ENCODE peak calls at places on chromosomes 2 and 18, in six cellular contexts. K, L, E, G, B and F are unnamed samples.

GRCh38 chr2:138228101-138228500 is 263.8 kb downstream of the HNMT start:
- DNase-seq in E (no peak), B (no peak), L (no peak), K (no peak), G (no peak), F (no peak)

GRCh38 chr2:176763871-176764404 is 448.7 kb upstream of the HNRNPA3 start:
- DNase-seq in B (no peak), L (no peak), E (no peak), G (no peak), K (no peak), F (no peak)

GRCh38 chr2:206198677-206199076 is 39.0 kb downstream of the EEF1B2 start:
- DNase-seq in L (no peak), G (no peak), E (peak), B (no peak), K (no peak), F (peak)

GRCh38 chr2:11827547-11827946 is 81.1 kb downstream of the LPIN1 start:
- DNase-seq in L (no peak), G (no peak), K (no peak), E (no peak), B (no peak), F (no peak)

GRCh38 chr2:86695053-86695691 is 24.9 kb upstream of the RMND5A start:
- DNase-seq in B (no peak), E (no peak), K (no peak), L (no peak), G (no peak), F (peak)

GRCh38 chr2:216465580-216466197 is 33.0 kb upstream of the RPL37A start:
- DNase-seq in K (no peak), E (peak), L (no peak), G (no peak), B (no peak), F (peak)

GRCh38 chr2:119482481-119483394 is 41.5 kb downstream of the SCTR start:
- DNase-seq in G (no peak), L (peak), E (no peak), K (no peak), B (no peak), F (no peak)

GRCh38 chr2:209547726-209548125 is 123.9 kb downstream of the MAP2 start:
- DNase-seq in E (no peak), G (no peak), L (no peak), K (no peak), B (no peak), F (no peak)

GRCh38 chr2:3192920-3193319 is 184.7 kb downstream of the EIPR1 start:
- DNase-seq in K (no peak), E (no peak), L (no peak), B (no peak), G (no peak), F (no peak)

GRCh38 chr2:118443596-118443995 is 355.3 kb downstream of the INSIG2 start:
- DNase-seq in K (no peak), E (peak), B (no peak), L (no peak), G (no peak), F (peak)

GRCh38 chr18:9016819-9017169 is 85.7 kb upstream of the NDUFV2 start:
- DNase-seq in G (no peak), B (no peak), K (no peak), E (peak), L (no peak), F (no peak)

GRCh38 chr2:55087501-55087900 is 37.2 kb upstream of the RTN4 start:
- DNase-seq in E (no peak), B (no peak), K (no peak), G (no peak), L (no peak), F (peak)

GRCh38 chr2:134778372-134778771 is 59.6 kb upstream of the TMEM163 start:
- DNase-seq in E (no peak), L (no peak), G (no peak), K (no peak), B (no peak), F (no peak)

GRCh38 chr2:55080204-55080738 is 30.0 kb upstream of the RTN4 start:
- DNase-seq in G (no peak), E (no peak), B (no peak), K (no peak), L (no peak), F (no peak)

GRCh38 chr2:212905640-212906201 is 245.7 kb downstream of the IKZF2 start:
- DNase-seq in B (no peak), G (no peak), E (peak), K (no peak), L (no peak), F (peak)

GRCh38 chr18:7454429-7454828 is 112.7 kb upstream of the PTPRM start:
- DNase-seq in G (no peak), L (no peak), K (no peak), E (no peak), B (no peak), F (no peak)

GRCh38 chr18:32724071-32724696 is 48.6 kb downstream of the KLHL14 start:
- DNase-seq in G (no peak), L (no peak), K (no peak), E (no peak), B (no peak), F (no peak)

GRCh38 chr2:236659758-236660150 is 90.1 kb downstream of the ACKR3 start:
- DNase-seq in B (no peak), G (no peak), L (peak), E (no peak), K (no peak), F (no peak)

GRCh38 chr18:50879302-50880107 is 587 bp downstream of the ME2 start:
- DNase-seq in B (peak), E (peak), L (peak), K (peak), G (no peak), F (peak)

GRCh38 chr2:1605102-1605501 is 139.2 kb downstream of the PXDN start:
- DNase-seq in B (no peak), E (no peak), L (peak), K (no peak), G (no peak), F (no peak)

GRCh38 chr2:215906458-215906857 is 106.9 kb downstream of the MREG start:
- DNase-seq in E (no peak), L (no peak), K (no peak), B (no peak), G (no peak), F (no peak)

GRCh38 chr2:216066255-216066654 is 15.4 kb downstream of the PECR start:
- DNase-seq in L (no peak), B (no peak), E (peak), K (no peak), G (no peak), F (no peak)

GRCh38 chr2:219350938-219351280 is 18.4 kb upstream of the RESP18 start:
- DNase-seq in G (no peak), L (no peak), E (peak), K (no peak), B (no peak), F (no peak)

GRCh38 chr2:10328667-10329583 is 26.2 kb downstream of the HPCAL1 start:
- DNase-seq in E (no peak), B (no peak), L (no peak), G (no peak), K (no peak), F (no peak)

GRCh38 chr2:37768491-37768925 is 97.1 kb upstream of the CDC42EP3 start:
- DNase-seq in L (peak), E (peak), K (no peak), G (no peak), B (no peak), F (peak)

GRCh38 chr2:39587168-39587567 is 78.5 kb upstream of the TMEM178A start:
- DNase-seq in L (no peak), B (no peak), E (no peak), K (no peak), G (no peak), F (no peak)

GRCh38 chr2:142825861-142826260 is 51.6 kb upstream of the KYNU start:
- DNase-seq in G (no peak), L (no peak), K (no peak), B (no peak), E (peak), F (peak)

GRCh38 chr2:24164416-24164973 is 10.4 kb upstream of the FAM228A start:
- DNase-seq in E (no peak), K (no peak), G (no peak), L (no peak), B (peak), F (no peak)

GRCh38 chr2:61181382-61182058 is 19.5 kb downstream of the C2orf74 start:
- DNase-seq in L (no peak), B (no peak), K (no peak), G (no peak), E (peak), F (no peak)

GRCh38 chr2:77418537-77418936 is 103.6 kb downstream of the LRRTM4 start:
- DNase-seq in K (no peak), E (no peak), B (no peak), L (no peak), G (no peak), F (no peak)

GRCh38 chr2:117940436-117940835 is 73.4 kb downstream of the CCDC93 start:
- DNase-seq in E (peak), K (no peak), B (no peak), G (no peak), L (no peak), F (peak)

GRCh38 chr18:69655816-69656215 is 255.1 kb downstream of the DOK6 start:
- DNase-seq in L (no peak), E (no peak), B (no peak), G (no peak), K (no peak), F (no peak)

GRCh38 chr18:59898093-59898492 is 1.7 kb upstream of the PMAIP1 start:
- DNase-seq in L (no peak), E (no peak), G (no peak), K (no peak), B (no peak), F (no peak)
- H3K4me3 ChIP-seq in L (no peak), E (peak), G (no peak), K (no peak), B (no peak), F (no peak)

DNA sequence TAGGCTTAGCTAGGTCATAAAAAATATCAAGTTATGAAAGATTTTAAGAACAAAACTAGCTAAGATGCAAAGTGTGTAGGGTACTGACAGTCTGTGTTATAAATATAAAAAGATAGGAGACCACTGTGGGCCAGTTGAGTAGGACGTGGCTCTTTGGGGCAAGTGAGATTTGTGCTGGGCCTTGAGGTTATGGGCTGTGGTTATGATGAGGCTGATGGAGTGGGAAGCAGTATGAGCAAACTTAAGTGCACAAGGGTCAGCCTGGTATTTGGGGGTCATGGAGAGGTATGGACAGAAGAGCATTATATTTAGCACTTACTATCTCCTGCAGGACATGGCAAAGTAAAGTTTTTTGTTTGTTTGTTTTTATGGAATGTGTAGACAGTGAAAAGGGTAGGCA is 70.1 kb downstream of the SETBP1 start:
- DNase-seq in G (no peak), K (no peak), L (no peak), B (no peak), E (no peak), F (no peak)
- TF ChIP-seq CTCF in G (no peak), K (no peak), L (no peak), B (no peak), E (no peak), F (no peak)

DNA sequence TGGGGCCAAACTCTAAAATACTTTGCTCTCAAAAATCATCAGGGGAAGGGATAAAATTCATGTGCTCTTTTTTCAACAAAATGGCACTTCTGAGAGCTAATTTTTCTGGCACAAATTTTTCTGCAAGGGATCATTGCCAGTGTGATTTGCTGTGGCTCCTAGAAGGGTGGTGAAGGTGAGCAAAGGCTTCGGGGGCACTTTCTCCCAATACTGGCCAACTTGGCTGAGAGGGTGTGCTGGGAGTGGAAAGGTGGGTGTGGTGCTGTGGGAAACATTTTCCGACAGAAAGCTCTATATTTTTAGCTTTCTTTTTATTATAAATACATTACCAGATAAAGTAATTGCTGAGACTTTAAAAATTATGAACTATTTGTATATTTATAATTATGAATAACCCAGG is 419 bp downstream of the SMYD1 start:
- DNase-seq in G (no peak), B (no peak), E (no peak), K (no peak), L (no peak), F (no peak)
- H3K4me3 ChIP-seq in G (no peak), B (no peak), E (no peak), K (no peak), L (peak), F (no peak)

DNA sequence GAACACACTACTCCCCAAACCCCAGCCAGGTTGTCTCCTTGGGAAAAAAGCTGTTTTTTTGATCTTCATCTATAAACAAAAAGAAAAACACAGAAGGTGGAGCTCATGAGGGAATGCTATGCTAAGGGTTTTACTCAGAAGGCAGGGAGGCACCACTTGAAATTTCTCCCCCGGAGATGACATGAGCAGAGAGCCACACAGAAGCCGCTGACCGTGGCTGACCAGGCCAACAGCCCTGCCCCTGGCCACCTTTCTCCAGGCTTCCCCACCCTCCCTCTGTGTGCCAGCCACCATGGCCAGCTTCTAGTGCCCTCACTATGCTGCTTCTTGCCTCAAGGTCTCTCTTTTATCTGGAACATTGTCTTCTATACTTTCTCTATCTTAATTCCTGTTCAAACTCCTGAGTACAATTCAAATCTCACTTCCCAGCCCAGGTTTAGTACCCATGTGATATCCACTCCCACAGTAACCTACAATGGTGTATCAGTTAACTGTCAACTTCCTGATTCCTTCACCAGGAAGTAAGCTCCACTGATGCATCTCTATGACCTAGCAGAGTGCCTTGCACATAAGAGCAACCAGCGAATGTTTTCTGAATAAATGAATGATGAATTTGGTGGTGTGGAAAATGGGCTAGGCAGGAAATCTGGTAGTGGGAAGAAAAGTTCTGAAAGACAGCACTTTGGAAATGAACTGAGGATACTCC is 15.3 kb downstream of the LAPTM4A start:
- DNase-seq in G (no peak), L (no peak), B (no peak), K (no peak), E (no peak), F (no peak)
- TF ChIP-seq CTCF in G (no peak), L (no peak), B (no peak), K (no peak), E (no peak), F (no peak)

DNA sequence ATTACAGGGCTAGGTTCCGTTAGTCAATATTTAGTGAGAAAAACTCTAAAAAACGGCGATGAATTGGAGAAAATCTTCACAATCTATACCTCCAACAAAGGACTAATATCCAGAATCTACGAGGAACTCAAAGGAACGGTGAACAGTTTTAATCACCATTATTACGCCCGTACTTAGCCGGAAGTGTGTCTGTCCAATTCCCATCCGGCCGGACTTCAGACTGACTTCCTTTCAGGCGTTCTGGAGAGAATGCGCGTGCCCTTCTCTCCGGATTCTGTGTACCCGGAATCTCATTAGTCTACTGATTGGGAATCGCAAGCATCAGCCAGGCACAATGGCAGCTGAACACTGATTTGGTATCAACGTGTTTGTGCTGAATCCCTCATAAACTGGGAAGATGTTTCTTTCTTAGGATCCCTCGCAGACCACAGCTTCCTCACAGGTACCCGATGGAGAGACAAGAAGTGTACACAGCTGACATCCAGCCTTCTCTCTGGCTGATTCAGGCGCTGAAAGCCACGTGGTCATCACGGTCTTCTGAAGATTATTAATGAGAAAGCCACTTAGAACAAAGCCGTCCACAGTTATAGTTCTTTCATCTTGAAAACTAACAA is 239.9 kb downstream of the ZNF516 start:
- DNase-seq in K (no peak), G (no peak), E (no peak), B (no peak), L (no peak), F (no peak)
- H3K4me3 ChIP-seq in K (no peak), G (no peak), E (no peak), B (no peak), L (no peak), F (no peak)

GRCh38 chr2:140242889-140243288 is 1462.7 kb upstream of the NXPH2 start:
- DNase-seq in L (no peak), B (no peak), E (no peak), K (no peak), G (no peak), F (peak)
- TF ChIP-seq CTCF in L (no peak), B (no peak), E (no peak), K (no peak), G (no peak), F (no peak)

GRCh38 chr18:60372141-60372540 is 434 bp downstream of the MC4R start:
- DNase-seq in K (no peak), B (no peak), G (no peak), E (no peak), L (no peak), F (no peak)
- H3K4me3 ChIP-seq in K (no peak), B (peak), G (no peak), E (peak), L (peak), F (peak)

DNA sequence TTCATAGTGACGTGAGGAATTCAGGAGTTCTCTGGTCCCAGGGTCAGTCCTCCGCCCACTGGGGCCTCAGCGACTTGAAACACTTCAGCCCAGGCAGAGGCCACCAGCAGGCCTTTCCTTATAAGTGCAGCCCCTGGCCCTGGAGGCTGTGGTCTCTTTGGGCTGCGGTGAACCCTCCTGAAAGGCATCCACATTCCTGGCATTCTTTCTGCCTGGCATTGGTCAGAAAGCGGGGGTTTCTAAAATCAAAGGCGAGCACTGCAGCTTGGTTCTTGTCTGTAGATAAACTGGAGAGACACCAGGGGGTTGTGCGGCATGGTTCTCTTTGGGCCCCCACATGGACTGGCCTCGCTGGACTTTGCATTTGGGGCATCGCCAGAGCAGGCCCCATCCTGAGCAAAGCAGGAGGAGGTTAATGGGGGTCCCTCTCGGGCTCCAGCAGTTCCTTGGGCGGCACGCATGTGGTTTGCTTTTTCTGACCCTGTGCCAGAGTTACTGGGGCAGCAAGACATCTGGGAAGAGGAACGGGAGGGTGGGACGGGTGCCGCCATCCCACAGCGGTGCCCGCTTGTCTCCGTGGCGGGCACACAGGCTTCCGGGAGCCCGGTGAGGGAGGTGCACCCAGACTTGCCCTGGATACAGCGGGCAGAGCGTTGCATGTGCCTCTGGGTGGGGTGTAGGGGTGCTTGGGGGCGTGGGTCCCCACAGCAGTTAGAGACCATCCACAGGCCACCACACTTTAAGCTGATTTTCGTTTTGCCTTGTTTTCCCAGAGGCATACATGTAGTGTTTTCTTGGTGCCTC is 44.9 kb downstream of the SH3BP4 start:
- DNase-seq in G (no peak), K (no peak), B (no peak), E (peak), L (no peak), F (no peak)
- TF ChIP-seq CTCF in G (no peak), K (no peak), B (no peak), E (peak), L (no peak), F (no peak)

DNA sequence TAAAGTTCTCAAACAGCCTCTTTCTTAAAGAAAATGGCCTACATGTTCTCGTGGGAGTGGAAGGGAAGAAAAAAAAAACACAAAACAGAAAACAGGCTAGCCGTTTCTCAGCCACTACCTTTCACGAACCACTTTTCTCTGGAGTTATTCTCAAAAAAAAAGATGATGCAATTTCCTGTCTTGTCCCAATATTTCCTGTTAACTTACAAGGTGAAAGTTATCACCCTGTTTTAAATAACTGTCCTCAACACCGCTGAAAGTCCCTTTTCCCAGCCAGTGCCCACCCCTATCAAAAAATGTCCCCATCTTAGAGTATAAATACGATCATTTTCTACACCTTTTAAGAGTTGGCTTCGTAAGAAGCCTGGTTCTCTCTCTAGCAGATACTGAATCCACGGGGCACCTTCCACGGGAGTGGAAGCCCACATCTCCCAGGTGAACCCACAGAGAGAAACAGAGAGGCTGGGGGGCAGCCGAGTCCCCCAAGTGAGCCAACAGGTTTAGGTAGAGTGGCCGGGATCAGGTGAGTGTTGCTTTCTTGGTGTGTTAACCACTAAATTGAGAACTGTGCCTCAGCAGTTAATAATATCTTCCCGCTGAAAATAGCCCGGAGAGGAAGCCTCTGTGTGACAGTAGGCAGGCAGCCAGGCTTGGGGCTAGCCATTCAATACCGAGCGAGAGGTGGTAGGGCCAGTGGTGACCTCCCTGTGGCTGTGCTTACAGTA is 15.9 kb downstream of the SMAD7 start:
- DNase-seq in G (peak), K (no peak), L (peak), B (peak), E (no peak), F (no peak)
- H3K4me3 ChIP-seq in G (no peak), K (no peak), L (peak), B (no peak), E (no peak), F (no peak)